ENCODE peak calls at places on chromosome 19, in four cellular contexts. One of them, this sample, is unnamed.

GRCh38 chr19:46213156-46213555 is 16.4 kb upstream of the IGFL1 start:
- DNase-seq in upper lobe of left lung: no peak
- DNase-seq in HCT116: no peak
- DNase-seq in stomach: no peak
- DNase-seq in this sample: no peak

GRCh38 chr19:7226749-7227148 is 67.5 kb downstream of the INSR start:
- DNase-seq in upper lobe of left lung: no peak
- DNase-seq in HCT116: no peak
- DNase-seq in stomach: no peak
- DNase-seq in this sample: no peak

GRCh38 chr19:7507884-7508283 is 8.0 kb upstream of the ZNF358 start:
- DNase-seq in upper lobe of left lung: peak; percentile 88
- DNase-seq in HCT116: peak; percentile 90
- DNase-seq in stomach: peak; percentile 80
- DNase-seq in this sample: no peak

GRCh38 chr19:52689804-52690394 is 44.9 kb downstream of the ZNF611 start:
- DNase-seq in upper lobe of left lung: peak; percentile 89
- DNase-seq in HCT116: no peak
- DNase-seq in stomach: peak; percentile 28
- DNase-seq in this sample: peak; percentile 23

GRCh38 chr19:11019262-11019661 is 58.4 kb downstream of the SMARCA4 start:
- DNase-seq in upper lobe of left lung: peak; percentile 84
- DNase-seq in HCT116: no peak
- DNase-seq in stomach: no peak
- DNase-seq in this sample: no peak

GRCh38 chr19:51660975-51661600 is 14.5 kb upstream of the SIGLEC14 start:
- DNase-seq in upper lobe of left lung: no peak
- DNase-seq in HCT116: peak; percentile 55
- DNase-seq in stomach: peak; percentile 65
- DNase-seq in this sample: no peak

GRCh38 chr19:46615966-46616365 is 8.9 kb downstream of the PTGIR start:
- DNase-seq in upper lobe of left lung: no peak
- DNase-seq in HCT116: no peak
- DNase-seq in stomach: no peak
- DNase-seq in this sample: no peak

GRCh38 chr19:49567722-49568454 is 12.5 kb downstream of the NOSIP start:
- DNase-seq in upper lobe of left lung: no peak
- DNase-seq in HCT116: no peak
- DNase-seq in stomach: no peak
- DNase-seq in this sample: no peak

GRCh38 chr19:53012006-53012405 is 1.7 kb upstream of the ERVV-1 start:
- DNase-seq in upper lobe of left lung: no peak
- DNase-seq in HCT116: no peak
- DNase-seq in stomach: no peak
- DNase-seq in this sample: no peak

GRCh38 chr19:8308891-8309291 is 733 bp upstream of the CD320 start:
- DNase-seq in upper lobe of left lung: no peak
- DNase-seq in HCT116: no peak
- DNase-seq in stomach: peak; percentile 23
- DNase-seq in this sample: no peak

DNA sequence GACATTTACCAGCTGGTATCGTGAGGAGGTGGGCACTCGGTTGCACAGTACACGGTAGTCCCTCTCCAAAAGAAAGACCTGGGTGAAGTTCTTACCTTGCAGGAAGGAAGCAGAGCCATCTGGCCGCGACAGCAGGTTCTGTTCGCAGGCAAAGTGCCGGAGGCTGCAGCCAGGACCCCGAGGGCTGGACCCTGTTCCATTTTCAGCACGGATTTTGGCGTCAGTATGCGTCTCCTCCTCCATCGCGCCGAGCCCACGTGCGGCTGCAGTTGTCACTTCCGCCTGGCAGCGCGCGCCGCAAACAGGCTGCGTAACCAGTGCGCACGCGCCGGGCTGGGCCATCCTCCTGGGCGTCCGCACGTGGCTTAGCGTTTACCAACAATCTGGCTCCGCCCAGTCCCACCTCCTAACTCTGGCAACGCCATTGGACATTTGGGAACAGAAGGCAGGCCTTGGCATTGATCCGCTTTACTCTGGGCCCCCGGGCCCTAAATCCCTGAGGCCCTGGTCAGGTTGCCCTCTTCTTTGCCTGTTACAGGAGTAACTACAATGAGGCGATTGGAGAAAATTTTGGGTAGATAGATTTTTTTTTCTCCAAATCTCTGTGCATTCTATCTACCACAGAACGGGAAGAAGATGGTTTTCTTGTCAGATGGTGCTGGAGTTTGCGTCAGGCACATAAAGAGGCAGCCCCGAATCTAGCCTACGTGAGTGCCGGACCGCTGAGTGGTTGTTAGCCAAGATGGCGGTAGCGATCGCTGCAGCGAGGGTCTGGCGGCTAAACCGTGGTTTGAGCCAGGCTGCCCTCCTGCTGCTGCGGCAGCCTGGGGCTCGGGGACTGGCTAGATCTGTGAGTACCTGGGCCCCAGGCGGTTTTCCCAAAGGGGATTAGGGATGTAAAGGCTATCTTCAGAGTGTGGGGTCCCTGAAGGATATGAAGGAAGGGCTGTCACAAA is at the start of the genes BCKDHA and EXOSC5:
- DNase-seq in upper lobe of left lung: peak; percentile 99
- DNase-seq in HCT116: peak; percentile 100
- DNase-seq in stomach: peak; percentile 100
- DNase-seq in this sample: peak; percentile 92
- TF ChIP-seq POLR2A in upper lobe of left lung: peak; percentile 41
- TF ChIP-seq POLR2A in HCT116: no peak
- TF ChIP-seq POLR2A in stomach: no peak
- TF ChIP-seq POLR2A in this sample: peak; percentile 64

DNA sequence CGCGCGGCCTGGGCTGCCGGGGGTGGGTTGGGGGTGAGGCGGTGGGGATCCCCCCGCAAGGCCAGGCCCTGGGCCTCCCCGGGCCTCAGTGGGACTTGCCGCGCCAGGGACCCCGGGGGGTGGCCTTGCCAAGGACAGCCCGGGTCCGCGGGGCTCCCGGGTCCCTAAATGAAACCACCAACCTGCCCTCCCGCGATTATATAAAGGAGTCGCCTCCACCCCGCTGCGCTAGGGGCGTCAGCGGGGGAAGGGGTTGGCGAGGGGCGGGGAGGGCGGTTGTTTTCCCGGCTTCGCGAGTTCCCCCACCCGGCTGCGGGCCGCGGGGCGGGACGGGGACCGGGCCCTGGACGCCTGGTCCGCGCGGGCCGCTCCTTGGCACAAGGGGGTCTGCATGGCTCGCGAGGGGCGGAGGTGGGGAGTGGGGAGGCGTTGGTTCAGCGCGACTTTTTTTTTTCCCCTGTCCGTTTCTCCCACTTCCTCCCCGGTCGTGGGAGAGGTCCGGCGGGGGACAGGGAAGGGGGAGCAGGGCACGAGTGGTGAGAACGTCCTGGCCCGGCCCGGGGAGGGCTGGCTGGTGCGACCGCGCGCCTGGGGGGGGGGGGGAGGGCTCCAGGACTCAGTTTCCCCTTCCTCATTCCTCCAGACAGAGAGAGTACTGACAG is 828 bp upstream of the ZBTB7A start:
- DNase-seq in upper lobe of left lung: peak; percentile 90
- DNase-seq in HCT116: no peak
- DNase-seq in stomach: no peak
- DNase-seq in this sample: no peak
- TF ChIP-seq POLR2AphosphoS5 in upper lobe of left lung: peak; percentile 46
- TF ChIP-seq POLR2AphosphoS5 in HCT116: no peak
- TF ChIP-seq POLR2AphosphoS5 in stomach: no peak
- TF ChIP-seq POLR2AphosphoS5 in this sample: no peak

GRCh38 chr19:18053571-18054219 is 33.0 kb downstream of the IL12RB1 start:
- DNase-seq in upper lobe of left lung: no peak
- DNase-seq in HCT116: no peak
- DNase-seq in stomach: no peak
- DNase-seq in this sample: no peak

GRCh38 chr19:18046066-18046718 is 38.2 kb downstream of the ARRDC2 start:
- DNase-seq in upper lobe of left lung: no peak
- DNase-seq in HCT116: peak; percentile 37
- DNase-seq in stomach: peak; percentile 47
- DNase-seq in this sample: no peak

GRCh38 chr19:18045307-18046013 is 37.5 kb downstream of the ARRDC2 start:
- DNase-seq in upper lobe of left lung: no peak
- DNase-seq in HCT116: no peak
- DNase-seq in stomach: no peak
- DNase-seq in this sample: no peak

GRCh38 chr19:18051887-18052286 is 34.8 kb downstream of the IL12RB1 start:
- DNase-seq in upper lobe of left lung: peak; percentile 76
- DNase-seq in HCT116: no peak
- DNase-seq in stomach: peak; percentile 64
- DNase-seq in this sample: no peak

DNA sequence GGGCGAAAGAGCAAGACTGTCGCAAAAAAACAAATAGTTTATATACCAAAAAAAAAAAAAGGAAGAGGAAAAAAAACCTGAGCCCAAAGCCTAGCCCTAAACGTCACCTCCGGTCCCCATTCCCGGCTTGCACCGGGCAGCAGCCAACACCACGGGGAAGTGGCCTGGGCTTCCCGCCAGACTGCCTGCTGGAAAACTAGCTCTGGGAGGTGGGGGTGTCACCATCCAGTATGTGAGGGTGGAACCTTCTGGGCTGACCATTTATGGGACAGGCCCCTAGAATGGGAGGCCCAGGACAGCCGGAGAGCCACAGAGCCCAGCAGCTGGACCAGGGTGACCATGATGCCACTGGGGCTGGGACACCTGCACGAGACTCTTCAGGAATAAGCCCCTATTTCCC is 37.3 kb downstream of the IL12RB1 start:
- DNase-seq in upper lobe of left lung: peak; percentile 87
- DNase-seq in HCT116: no peak
- DNase-seq in stomach: peak; percentile 92
- DNase-seq in this sample: no peak
- TF ChIP-seq POLR2A in upper lobe of left lung: no peak
- TF ChIP-seq POLR2A in HCT116: no peak
- TF ChIP-seq POLR2A in stomach: no peak
- TF ChIP-seq POLR2A in this sample: no peak

DNA sequence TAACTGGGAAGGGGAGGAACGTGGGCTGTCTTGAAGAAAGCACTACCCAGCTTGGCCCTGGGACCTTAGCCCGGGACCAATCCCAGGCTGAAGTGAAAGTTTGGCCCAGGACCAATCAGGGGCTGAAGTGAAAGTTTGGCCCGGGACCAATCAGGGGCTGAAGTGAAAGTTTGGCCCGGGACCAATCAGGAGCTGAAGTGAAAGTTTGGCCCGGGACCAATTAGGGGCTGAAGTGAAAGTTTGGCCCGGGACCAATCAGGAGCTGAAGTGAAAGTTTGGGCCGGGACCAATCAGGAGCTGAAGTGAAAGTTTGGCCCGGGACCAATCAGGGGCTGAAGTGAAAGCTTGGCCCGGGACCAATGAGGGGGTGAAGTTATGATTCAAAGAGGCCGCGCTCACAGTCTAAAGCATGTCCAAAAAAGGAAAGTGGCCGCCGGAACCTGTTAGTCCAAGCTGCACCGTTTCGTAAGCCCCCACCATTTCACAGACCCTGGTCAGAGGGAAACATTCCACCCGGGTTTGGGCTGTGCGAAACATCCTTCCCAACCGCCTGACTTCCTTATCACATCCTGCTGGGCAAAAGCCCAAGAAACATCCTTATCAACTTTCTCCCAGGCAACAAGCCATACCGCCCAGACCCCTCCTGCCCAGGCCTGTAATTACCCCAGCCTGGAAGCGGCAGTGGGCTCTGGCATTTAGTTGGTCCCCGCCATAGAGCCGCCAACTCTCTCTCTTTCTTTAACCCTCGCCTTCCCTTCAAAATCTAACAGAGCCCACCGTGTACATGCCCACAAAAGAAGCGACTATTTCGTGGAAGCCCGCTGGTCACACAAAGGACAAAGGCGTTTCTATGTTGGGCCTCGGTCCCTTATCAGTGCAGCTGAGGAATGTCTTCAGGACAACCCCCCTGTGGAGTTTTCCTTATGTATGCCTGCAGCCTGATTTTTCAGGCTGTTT is 1.1 kb downstream of the ZNF850 start:
- DNase-seq in upper lobe of left lung: no peak
- DNase-seq in HCT116: no peak
- DNase-seq in stomach: peak; percentile 62
- DNase-seq in this sample: peak; percentile 34
- TF ChIP-seq POLR2AphosphoS5 in upper lobe of left lung: no peak
- TF ChIP-seq POLR2AphosphoS5 in HCT116: no peak
- TF ChIP-seq POLR2AphosphoS5 in stomach: no peak
- TF ChIP-seq POLR2AphosphoS5 in this sample: no peak

DNA sequence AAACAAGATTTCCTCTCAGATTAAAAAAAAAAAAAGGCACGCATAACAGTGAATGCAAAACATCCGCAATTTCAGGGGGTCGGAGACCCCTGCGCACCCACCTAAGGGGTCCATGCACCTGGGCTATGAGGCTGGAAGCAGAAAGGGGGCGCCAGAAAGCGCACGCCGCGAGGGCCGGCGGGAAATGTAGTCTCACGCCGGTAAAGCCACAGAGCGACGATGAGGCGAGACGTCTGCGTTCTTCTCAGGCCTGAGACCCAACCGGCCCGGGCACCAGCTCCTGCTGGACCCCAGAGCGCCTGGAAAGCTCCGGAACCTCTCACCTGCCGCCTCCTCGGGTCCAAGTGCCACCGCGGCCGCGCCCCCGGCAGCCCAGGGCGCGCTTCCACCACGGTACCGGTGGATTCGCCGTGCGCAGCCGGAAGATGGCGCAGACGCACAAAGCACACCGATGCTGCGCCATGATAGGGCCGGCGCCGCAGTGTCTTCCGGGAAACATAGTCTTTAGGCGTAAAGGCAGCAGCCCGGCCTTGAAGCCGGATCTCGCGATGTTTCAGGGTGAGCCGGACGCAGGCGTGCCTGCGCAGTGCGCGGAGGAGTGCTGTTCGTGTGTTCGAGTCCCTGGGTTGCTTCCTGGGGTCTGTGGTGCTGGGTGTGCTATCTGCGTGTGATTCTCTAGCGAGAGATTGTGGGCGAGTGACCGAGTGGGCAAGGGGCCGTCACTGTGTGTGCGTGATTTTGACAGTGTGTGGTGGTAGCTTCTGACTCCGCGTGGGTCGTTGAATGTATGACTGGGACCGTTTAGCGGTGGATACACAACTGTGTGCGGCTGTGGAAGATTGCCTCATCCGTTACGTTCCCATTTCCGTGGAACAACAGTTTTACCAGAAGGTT is at the start of gene ZNF582:
- DNase-seq in upper lobe of left lung: peak; percentile 95
- DNase-seq in HCT116: no peak
- DNase-seq in stomach: peak; percentile 89
- DNase-seq in this sample: peak; percentile 78
- TF ChIP-seq POLR2A in upper lobe of left lung: peak; percentile 47
- TF ChIP-seq POLR2A in HCT116: no peak
- TF ChIP-seq POLR2A in stomach: no peak
- TF ChIP-seq POLR2A in this sample: peak; percentile 63